ENCODE peak calls at places on chromosomes 16 and 17, in four cellular contexts. One of them, this sample, is unnamed.

GRCh38 chr17:8420041-8420934 is 15.4 kb upstream of the NDEL1 start:
- DNase-seq in cardiac muscle cell: peak; percentile 75
- DNase-seq in effector memory CD4-positive, alpha-beta T cell: no peak
- DNase-seq in MM.1S: no peak
- DNase-seq in this sample: no peak

GRCh38 chr17:31574458-31574857 is 183.0 kb downstream of the RAB11FIP4 start:
- DNase-seq in cardiac muscle cell: no peak
- DNase-seq in effector memory CD4-positive, alpha-beta T cell: no peak
- DNase-seq in MM.1S: no peak
- DNase-seq in this sample: no peak

GRCh38 chr16:12754824-12755543 is 48.7 kb downstream of the CPPED1 start:
- DNase-seq in cardiac muscle cell: no peak
- DNase-seq in effector memory CD4-positive, alpha-beta T cell: no peak
- DNase-seq in MM.1S: no peak
- DNase-seq in this sample: no peak

GRCh38 chr16:85554114-85554790 is 58.9 kb upstream of the GSE1 start:
- DNase-seq in cardiac muscle cell: peak; percentile 70
- DNase-seq in effector memory CD4-positive, alpha-beta T cell: peak; percentile 69
- DNase-seq in MM.1S: peak; percentile 80
- DNase-seq in this sample: peak; percentile 49

GRCh38 chr16:89380681-89381080 is 109.7 kb downstream of the ANKRD11 start:
- DNase-seq in cardiac muscle cell: no peak
- DNase-seq in effector memory CD4-positive, alpha-beta T cell: no peak
- DNase-seq in MM.1S: no peak
- DNase-seq in this sample: no peak

GRCh38 chr17:13162361-13162760 is 144.5 kb upstream of the ELAC2 start:
- DNase-seq in cardiac muscle cell: no peak
- DNase-seq in effector memory CD4-positive, alpha-beta T cell: no peak
- DNase-seq in MM.1S: no peak
- DNase-seq in this sample: no peak

GRCh38 chr17:34615326-34615725 is 35.9 kb downstream of the TMEM132E start:
- DNase-seq in cardiac muscle cell: no peak
- DNase-seq in effector memory CD4-positive, alpha-beta T cell: no peak
- DNase-seq in MM.1S: no peak
- DNase-seq in this sample: no peak

GRCh38 chr17:41559548-41559947 is 12.3 kb downstream of the KRT9 start:
- DNase-seq in cardiac muscle cell: no peak
- DNase-seq in effector memory CD4-positive, alpha-beta T cell: no peak
- DNase-seq in MM.1S: no peak
- DNase-seq in this sample: no peak

GRCh38 chr16:67449328-67449727 is 18.4 kb downstream of the HSD11B2 start:
- DNase-seq in cardiac muscle cell: no peak
- DNase-seq in effector memory CD4-positive, alpha-beta T cell: no peak
- DNase-seq in MM.1S: no peak
- DNase-seq in this sample: no peak

GRCh38 chr17:56087199-56087598 is 66.1 kb upstream of the ANKFN1 start:
- DNase-seq in cardiac muscle cell: no peak
- DNase-seq in effector memory CD4-positive, alpha-beta T cell: no peak
- DNase-seq in MM.1S: peak; percentile 39
- DNase-seq in this sample: no peak

GRCh38 chr16:65767125-65767524 is 599.4 kb upstream of the CDH5 start:
- DNase-seq in cardiac muscle cell: peak; percentile 62
- DNase-seq in effector memory CD4-positive, alpha-beta T cell: no peak
- DNase-seq in MM.1S: no peak
- DNase-seq in this sample: no peak

GRCh38 chr17:79587421-79587820 is 23.4 kb downstream of the RBFOX3 start:
- DNase-seq in cardiac muscle cell: no peak
- DNase-seq in effector memory CD4-positive, alpha-beta T cell: no peak
- DNase-seq in MM.1S: no peak
- DNase-seq in this sample: no peak

GRCh38 chr17:51947160-51947559 is 211.4 kb downstream of the CA10 start:
- DNase-seq in cardiac muscle cell: no peak
- DNase-seq in effector memory CD4-positive, alpha-beta T cell: no peak
- DNase-seq in MM.1S: no peak
- DNase-seq in this sample: no peak

GRCh38 chr17:55366020-55366481 is 55.6 kb downstream of the MMD start:
- DNase-seq in cardiac muscle cell: no peak
- DNase-seq in effector memory CD4-positive, alpha-beta T cell: no peak
- DNase-seq in MM.1S: no peak
- DNase-seq in this sample: no peak

DNA sequence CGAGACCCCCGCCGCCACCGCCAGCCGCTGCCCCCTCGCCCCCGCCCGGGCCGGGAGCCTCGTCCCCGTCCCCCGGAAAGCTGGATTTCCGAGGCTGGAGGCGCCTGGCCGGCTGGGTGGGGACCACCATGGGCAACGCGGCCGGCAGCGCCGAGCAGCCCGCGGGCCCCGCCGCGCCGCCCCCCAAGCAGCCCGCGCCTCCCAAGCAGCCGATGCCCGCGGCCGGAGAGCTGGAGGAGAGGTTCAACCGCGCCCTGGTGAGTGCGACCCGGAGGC is 250 bp downstream of the FMNL1 start:
- DNase-seq in cardiac muscle cell: no peak
- DNase-seq in effector memory CD4-positive, alpha-beta T cell: no peak
- DNase-seq in MM.1S: no peak
- DNase-seq in this sample: no peak
- H3K27ac ChIP-seq in cardiac muscle cell: no peak overlapping the region
- H3K27ac ChIP-seq in effector memory CD4-positive, alpha-beta T cell: peak overlapping the region; percentile 100
- H3K27ac ChIP-seq in MM.1S: no peak overlapping the region
- H3K27ac ChIP-seq in this sample: no peak overlapping the region

GRCh38 chr17:16123531-16123930 is 91.8 kb downstream of the NCOR1 start:
- DNase-seq in cardiac muscle cell: no peak
- DNase-seq in effector memory CD4-positive, alpha-beta T cell: no peak
- DNase-seq in MM.1S: no peak
- DNase-seq in this sample: no peak

GRCh38 chr17:16129844-16130243 is 85.5 kb downstream of the NCOR1 start:
- DNase-seq in cardiac muscle cell: no peak
- DNase-seq in effector memory CD4-positive, alpha-beta T cell: no peak
- DNase-seq in MM.1S: no peak
- DNase-seq in this sample: no peak

GRCh38 chr17:16131593-16131992 is 83.7 kb downstream of the NCOR1 start:
- DNase-seq in cardiac muscle cell: no peak
- DNase-seq in effector memory CD4-positive, alpha-beta T cell: no peak
- DNase-seq in MM.1S: no peak
- DNase-seq in this sample: no peak

GRCh38 chr17:16129441-16129840 is 85.9 kb downstream of the NCOR1 start:
- DNase-seq in cardiac muscle cell: no peak
- DNase-seq in effector memory CD4-positive, alpha-beta T cell: no peak
- DNase-seq in MM.1S: no peak
- DNase-seq in this sample: no peak
- H3K27ac ChIP-seq in cardiac muscle cell: peak overlapping the region; percentile 51
- H3K27ac ChIP-seq in effector memory CD4-positive, alpha-beta T cell: no peak overlapping the region
- H3K27ac ChIP-seq in MM.1S: no peak overlapping the region
- H3K27ac ChIP-seq in this sample: no peak overlapping the region

GRCh38 chr17:29709861-29710849 is 87.4 kb upstream of the CORO6 start:
- DNase-seq in cardiac muscle cell: no peak
- DNase-seq in effector memory CD4-positive, alpha-beta T cell: no peak
- DNase-seq in MM.1S: no peak
- DNase-seq in this sample: no peak
- H3K27ac ChIP-seq in cardiac muscle cell: peak overlapping the region; percentile 63
- H3K27ac ChIP-seq in effector memory CD4-positive, alpha-beta T cell: no peak overlapping the region
- H3K27ac ChIP-seq in MM.1S: no peak overlapping the region
- H3K27ac ChIP-seq in this sample: no peak overlapping the region

GRCh38 chr16:10663744-10664143 is 31.0 kb downstream of the TEKT5 start:
- DNase-seq in cardiac muscle cell: no peak
- DNase-seq in effector memory CD4-positive, alpha-beta T cell: no peak
- DNase-seq in MM.1S: no peak
- DNase-seq in this sample: no peak

GRCh38 chr16:10661737-10662136 is 33.0 kb downstream of the TEKT5 start:
- DNase-seq in cardiac muscle cell: no peak
- DNase-seq in effector memory CD4-positive, alpha-beta T cell: no peak
- DNase-seq in MM.1S: no peak
- DNase-seq in this sample: no peak

GRCh38 chr16:10662212-10662611 is 32.5 kb downstream of the TEKT5 start:
- DNase-seq in cardiac muscle cell: no peak
- DNase-seq in effector memory CD4-positive, alpha-beta T cell: no peak
- DNase-seq in MM.1S: peak; percentile 68
- DNase-seq in this sample: no peak

GRCh38 chr16:10664720-10665126 is 30.0 kb downstream of the TEKT5 start:
- DNase-seq in cardiac muscle cell: no peak
- DNase-seq in effector memory CD4-positive, alpha-beta T cell: no peak
- DNase-seq in MM.1S: no peak
- DNase-seq in this sample: no peak

DNA sequence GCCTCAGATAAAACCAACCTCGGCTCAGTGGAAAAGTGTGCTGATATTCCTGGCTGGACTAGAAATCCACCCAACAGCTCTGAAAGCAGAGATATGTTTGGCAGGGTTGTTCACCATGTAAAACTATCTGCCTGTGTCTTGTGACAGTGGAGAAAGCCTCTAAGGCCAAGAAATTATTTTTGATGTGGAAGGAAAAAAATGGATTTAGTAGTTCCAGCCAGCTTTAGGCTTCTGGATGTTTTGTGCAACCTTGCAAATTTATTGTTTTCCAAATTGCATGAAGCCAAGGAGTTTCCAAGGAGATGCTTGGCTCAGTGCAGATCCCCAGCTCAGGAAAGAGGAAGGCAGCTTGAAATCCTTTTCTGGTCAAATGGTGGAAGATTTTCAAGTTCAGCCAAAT is 31.6 kb downstream of the TEKT5 start:
- DNase-seq in cardiac muscle cell: no peak
- DNase-seq in effector memory CD4-positive, alpha-beta T cell: no peak
- DNase-seq in MM.1S: no peak
- DNase-seq in this sample: no peak
- H3K27ac ChIP-seq in cardiac muscle cell: no peak overlapping the region
- H3K27ac ChIP-seq in effector memory CD4-positive, alpha-beta T cell: no peak overlapping the region
- H3K27ac ChIP-seq in MM.1S: no peak overlapping the region
- H3K27ac ChIP-seq in this sample: no peak overlapping the region

GRCh38 chr17:76714336-76714735 is 3.6 kb upstream of the MXRA7 start:
- DNase-seq in cardiac muscle cell: no peak
- DNase-seq in effector memory CD4-positive, alpha-beta T cell: no peak
- DNase-seq in MM.1S: no peak
- DNase-seq in this sample: no peak

GRCh38 chr17:76716834-76717205 is 6.1 kb upstream of the MXRA7 start:
- DNase-seq in cardiac muscle cell: no peak
- DNase-seq in effector memory CD4-positive, alpha-beta T cell: no peak
- DNase-seq in MM.1S: no peak
- DNase-seq in this sample: no peak

GRCh38 chr17:76716146-76716833 is 5.5 kb upstream of the MXRA7 start:
- DNase-seq in cardiac muscle cell: no peak
- DNase-seq in effector memory CD4-positive, alpha-beta T cell: peak; percentile 55
- DNase-seq in MM.1S: no peak
- DNase-seq in this sample: no peak

GRCh38 chr17:76714822-76715461 is 4.2 kb upstream of the MXRA7 start:
- DNase-seq in cardiac muscle cell: peak; percentile 64
- DNase-seq in effector memory CD4-positive, alpha-beta T cell: peak; percentile 68
- DNase-seq in MM.1S: peak; percentile 81
- DNase-seq in this sample: peak; percentile 34

GRCh38 chr17:76715462-76715830 is 4.7 kb upstream of the MXRA7 start:
- DNase-seq in cardiac muscle cell: no peak
- DNase-seq in effector memory CD4-positive, alpha-beta T cell: no peak
- DNase-seq in MM.1S: peak; percentile 50
- DNase-seq in this sample: no peak
- H3K27ac ChIP-seq in cardiac muscle cell: peak overlapping the region; percentile 54
- H3K27ac ChIP-seq in effector memory CD4-positive, alpha-beta T cell: peak overlapping the region; percentile 42
- H3K27ac ChIP-seq in MM.1S: peak overlapping the region; percentile 80
- H3K27ac ChIP-seq in this sample: peak overlapping the region; percentile 58

GRCh38 chr16:81276323-81276722 is 37.8 kb downstream of the BCO1 start:
- DNase-seq in cardiac muscle cell: no peak
- DNase-seq in effector memory CD4-positive, alpha-beta T cell: no peak
- DNase-seq in MM.1S: no peak
- DNase-seq in this sample: peak; percentile 10

GRCh38 chr16:81275795-81276194 is 37.3 kb downstream of the BCO1 start:
- DNase-seq in cardiac muscle cell: no peak
- DNase-seq in effector memory CD4-positive, alpha-beta T cell: no peak
- DNase-seq in MM.1S: no peak
- DNase-seq in this sample: no peak

GRCh38 chr16:81277681-81278080 is 37.1 kb upstream of the GAN start:
- DNase-seq in cardiac muscle cell: no peak
- DNase-seq in effector memory CD4-positive, alpha-beta T cell: no peak
- DNase-seq in MM.1S: no peak
- DNase-seq in this sample: no peak

GRCh38 chr16:81275064-81275532 is 36.6 kb downstream of the BCO1 start:
- DNase-seq in cardiac muscle cell: no peak
- DNase-seq in effector memory CD4-positive, alpha-beta T cell: no peak
- DNase-seq in MM.1S: no peak
- DNase-seq in this sample: no peak

GRCh38 chr16:81273223-81273940 is 34.9 kb downstream of the BCO1 start:
- DNase-seq in cardiac muscle cell: no peak
- DNase-seq in effector memory CD4-positive, alpha-beta T cell: no peak
- DNase-seq in MM.1S: no peak
- DNase-seq in this sample: no peak
- H3K27ac ChIP-seq in cardiac muscle cell: no peak overlapping the region
- H3K27ac ChIP-seq in effector memory CD4-positive, alpha-beta T cell: no peak overlapping the region
- H3K27ac ChIP-seq in MM.1S: no peak overlapping the region
- H3K27ac ChIP-seq in this sample: no peak overlapping the region

DNA sequence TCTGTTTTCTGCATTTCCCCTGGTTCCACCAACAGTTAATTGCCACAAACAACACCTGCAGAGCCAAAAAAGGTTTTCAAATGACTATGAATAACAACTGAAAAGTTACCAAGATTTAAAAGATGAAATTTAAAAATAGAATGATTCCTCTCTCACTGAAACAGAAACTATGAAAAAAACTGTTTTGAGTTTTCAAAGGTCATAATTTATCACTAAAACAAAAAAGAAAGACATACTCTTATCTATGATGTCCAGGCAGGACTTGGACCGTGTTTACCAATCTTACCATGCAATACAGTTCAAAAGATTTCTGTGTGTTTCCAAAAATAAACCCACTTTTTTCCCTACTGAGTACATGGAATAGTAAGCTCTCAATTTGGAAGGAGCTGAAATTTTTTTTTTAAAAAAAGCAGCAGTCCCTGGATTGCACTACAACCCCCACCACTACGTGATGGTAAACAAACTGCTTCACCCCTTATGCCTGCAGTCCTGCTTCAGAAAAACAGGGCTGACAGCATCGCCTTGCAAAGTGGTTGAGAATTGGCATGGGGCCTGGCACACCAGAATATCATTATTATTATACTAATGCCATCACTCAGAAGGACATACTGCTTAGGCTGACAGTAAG is 8.5 kb downstream of the TXNDC11 start:
- DNase-seq in cardiac muscle cell: no peak
- DNase-seq in effector memory CD4-positive, alpha-beta T cell: no peak
- DNase-seq in MM.1S: peak; percentile 70
- DNase-seq in this sample: no peak
- H3K27ac ChIP-seq in cardiac muscle cell: no peak overlapping the region
- H3K27ac ChIP-seq in effector memory CD4-positive, alpha-beta T cell: no peak overlapping the region
- H3K27ac ChIP-seq in MM.1S: peak overlapping the region; percentile 96
- H3K27ac ChIP-seq in this sample: peak overlapping the region; percentile 68

DNA sequence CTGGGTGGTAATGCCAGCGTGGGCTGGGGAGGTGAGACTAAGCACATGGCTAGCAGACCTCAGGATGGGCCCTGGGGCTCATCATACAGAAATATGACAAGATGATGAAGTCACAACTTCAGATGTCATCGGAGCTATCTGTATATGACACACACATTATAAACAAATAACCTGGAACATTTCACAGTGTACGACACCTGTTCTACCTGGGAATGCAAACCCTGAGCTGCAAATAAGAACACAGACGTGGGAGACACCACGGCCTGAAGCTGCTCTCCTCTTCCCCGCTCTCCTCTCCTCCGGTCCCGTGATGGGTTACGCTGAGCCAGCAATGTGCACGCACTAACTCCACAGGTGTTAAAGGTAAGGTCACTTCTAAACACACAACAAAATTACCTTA is 4.9 kb downstream of the PLD6 start:
- DNase-seq in cardiac muscle cell: no peak
- DNase-seq in effector memory CD4-positive, alpha-beta T cell: no peak
- DNase-seq in MM.1S: no peak
- DNase-seq in this sample: no peak
- H3K27ac ChIP-seq in cardiac muscle cell: no peak overlapping the region
- H3K27ac ChIP-seq in effector memory CD4-positive, alpha-beta T cell: no peak overlapping the region
- H3K27ac ChIP-seq in MM.1S: no peak overlapping the region
- H3K27ac ChIP-seq in this sample: peak overlapping the region; percentile 3

This sample was measured in caudate nucleus.